ENCODE peak calls at places on chromosomes 6 and 20, in nine cellular contexts. I is HepG2; J is CD8-positive, alpha-beta T cell; L is DND-41; M is IMR-90; A is heart right ventricle; U is OCI-LY7; S is PC-3; P is hepatocyte. W is an unnamed sample. For H3K4me1, the result is how much of the 10 kb centered on the place peaks cover.

GRCh38 chr20:58065508-58066361 is 162.7 kb downstream of the ANKRD60 start:
- DNase-seq in I (no peak), J (no peak), L (no peak), M (no peak), A (no peak), U (no peak), S (peak), P (no peak), W (no peak)

GRCh38 chr6:149560736-149561135 is 5.4 kb upstream of the GINM1 start:
- DNase-seq in I (no peak), J (no peak), L (peak), M (no peak), A (no peak), U (peak), S (peak), P (peak), W (peak)

GRCh38 chr20:2751347-2751867 is 49.0 kb downstream of the CPXM1 start:
- DNase-seq in I (peak), J (no peak), L (no peak), M (no peak), A (no peak), U (no peak), S (peak), P (no peak), W (no peak)

GRCh38 chr20:62913043-62913630 is 13.2 kb downstream of the DIDO1 start:
- DNase-seq in I (no peak), J (no peak), L (no peak), M (no peak), A (no peak), U (no peak), S (no peak), P (no peak), W (no peak)

GRCh38 chr6:82735790-82736189 is 329.9 kb downstream of the UBE3D start:
- DNase-seq in I (no peak), J (no peak), L (no peak), M (no peak), A (no peak), U (no peak), S (no peak), P (no peak), W (no peak)

GRCh38 chr6:31354788-31355539 is 2.0 kb downstream of the HLA-B start:
- DNase-seq in I (no peak), J (no peak), L (no peak), M (no peak), A (no peak), U (no peak), S (no peak), P (no peak), W (no peak)

GRCh38 chr6:2498224-2498623 is 252.5 kb downstream of the MYLK4 start:
- DNase-seq in I (no peak), J (no peak), L (no peak), M (no peak), A (no peak), U (no peak), S (peak), P (no peak), W (no peak)

GRCh38 chr20:22949710-22950109 is 85.4 kb upstream of the SSTR4 start:
- DNase-seq in I (no peak), J (no peak), L (peak), M (no peak), A (no peak), U (no peak), S (peak), P (no peak), W (no peak)

GRCh38 chr6:118665011-118665410 is 13.6 kb upstream of the CEP85L start:
- DNase-seq in I (no peak), J (no peak), L (no peak), M (no peak), A (no peak), U (no peak), S (peak), P (no peak), W (no peak)

GRCh38 chr6:34472425-34472824 is 6.5 kb downstream of the PACSIN1 start:
- DNase-seq in I (no peak), J (no peak), L (no peak), M (no peak), A (no peak), U (no peak), S (no peak), P (no peak), W (no peak)

GRCh38 chr6:108598316-108598863 is 37.7 kb downstream of the FOXO3 start:
- DNase-seq in I (no peak), J (no peak), L (no peak), M (peak), A (no peak), U (peak), S (no peak), P (peak), W (no peak)

GRCh38 chr6:63897952-63898351 is 262.4 kb downstream of the PHF3 start:
- DNase-seq in I (no peak), J (no peak), L (no peak), M (peak), A (peak), U (no peak), S (no peak), P (no peak), W (no peak)

GRCh38 chr20:62400021-62400420 is 7.1 kb downstream of the CABLES2 start:
- DNase-seq in I (no peak), J (no peak), L (no peak), M (no peak), A (no peak), U (no peak), S (no peak), P (no peak), W (peak)

GRCh38 chr6:137259349-137259748 is 40.2 kb upstream of the IFNGR1 start:
- DNase-seq in I (peak), J (no peak), L (no peak), M (peak), A (no peak), U (no peak), S (peak), P (no peak), W (no peak)

GRCh38 chr6:41655706-41656668 is 17.7 kb downstream of the MDFI start:
- DNase-seq in I (no peak), J (no peak), L (no peak), M (peak), A (no peak), U (no peak), S (no peak), P (peak), W (no peak)

GRCh38 chr6:56328366-56328765 is 81.0 kb upstream of the COL21A1 start:
- DNase-seq in I (no peak), J (no peak), L (no peak), M (no peak), A (no peak), U (no peak), S (no peak), P (no peak), W (no peak)

GRCh38 chr6:24306038-24306437 is 51.8 kb downstream of the DCDC2 start:
- DNase-seq in I (no peak), J (no peak), L (no peak), M (no peak), A (no peak), U (no peak), S (no peak), P (no peak), W (no peak)

GRCh38 chr20:54680872-54681297 is 205.5 kb downstream of the DOK5 start:
- DNase-seq in I (peak), J (no peak), L (peak), M (peak), A (no peak), U (peak), S (peak), P (peak), W (peak)

GRCh38 chr6:148598690-148599089 is 148.1 kb upstream of the UST start:
- DNase-seq in I (no peak), J (no peak), L (no peak), M (no peak), A (no peak), U (no peak), S (no peak), P (no peak), W (no peak)

GRCh38 chr20:53949319-53949839 is 121.0 kb downstream of the BCAS1 start:
- DNase-seq in I (no peak), J (peak), L (peak), M (peak), A (peak), U (no peak), S (peak), P (no peak), W (no peak)

GRCh38 chr20:53692465-53693067 is 98.9 kb upstream of the ZNF217 start:
- DNase-seq in I (no peak), J (no peak), L (no peak), M (peak), A (peak), U (no peak), S (peak), P (no peak), W (no peak)

GRCh38 chr6:7673063-7673536 is 52.8 kb upstream of the BMP6 start:
- DNase-seq in I (no peak), J (no peak), L (no peak), M (peak), A (peak), U (no peak), S (peak), P (peak), W (no peak)

GRCh38 chr20:38201356-38201755 is 36.3 kb upstream of the TGM2 start:
- DNase-seq in I (no peak), J (no peak), L (no peak), M (peak), A (no peak), U (no peak), S (peak), P (no peak), W (peak)

GRCh38 chr6:33008944-33009861 is at the start of gene HLA-DOA:
- DNase-seq in I (no peak), J (peak), L (peak), M (peak), A (no peak), U (peak), S (no peak), P (peak), W (no peak)

GRCh38 chr6:26125015-26125690 is 37.9 kb downstream of the HFE start:
- DNase-seq in I (no peak), J (no peak), L (peak), M (no peak), A (no peak), U (peak), S (peak), P (no peak), W (peak)

GRCh38 chr6:134429861-134430380 is 112.0 kb upstream of the SGK1 start:
- DNase-seq in I (no peak), J (no peak), L (no peak), M (no peak), A (no peak), U (no peak), S (no peak), P (no peak), W (no peak)

GRCh38 chr6:166330612-166331011 is 11.7 kb downstream of the SFT2D1 start:
- DNase-seq in I (peak), J (no peak), L (no peak), M (peak), A (peak), U (no peak), S (no peak), P (peak), W (peak)

GRCh38 chr20:25285091-25285647 is 37.3 kb downstream of the PYGB start:
- DNase-seq in I (no peak), J (no peak), L (no peak), M (no peak), A (no peak), U (no peak), S (no peak), P (no peak), W (peak)

GRCh38 chr6:55379486-55379885 is 52.2 kb downstream of the GFRAL start:
- DNase-seq in I (no peak), J (no peak), L (no peak), M (peak), A (no peak), U (no peak), S (no peak), P (no peak), W (no peak)

GRCh38 chr6:1242021-1242420 is 69.9 kb upstream of the FOXQ1 start:
- DNase-seq in I (no peak), J (no peak), L (no peak), M (no peak), A (no peak), U (no peak), S (no peak), P (no peak), W (no peak)

GRCh38 chr20:52924411-52925271 is 47.5 kb upstream of the TSHZ2 start:
- DNase-seq in I (peak), J (no peak), L (no peak), M (no peak), A (no peak), U (no peak), S (no peak), P (no peak), W (no peak)

GRCh38 chr20:52405417-52405816 is 213.8 kb upstream of the ZFP64 start:
- DNase-seq in I (no peak), J (no peak), L (no peak), M (no peak), A (no peak), U (no peak), S (peak), P (no peak), W (no peak)

GRCh38 chr6:33610779-33611421 is 10.2 kb upstream of the ITPR3 start:
- DNase-seq in I (peak), J (no peak), L (no peak), M (no peak), A (no peak), U (no peak), S (no peak), P (no peak), W (no peak)

GRCh38 chr6:119308994-119309657 is 40.4 kb downstream of the MAN1A1 start:
- DNase-seq in I (peak), J (no peak), L (no peak), M (no peak), A (no peak), U (no peak), S (no peak), P (no peak), W (no peak)

GRCh38 chr20:49483018-49483705 is 694 bp upstream of the KCNB1 start:
- DNase-seq in I (no peak), J (no peak), L (no peak), M (no peak), A (no peak), U (no peak), S (no peak), P (peak), W (no peak)

GRCh38 chr20:49484180-49485140 is 2.0 kb upstream of the KCNB1 start:
- DNase-seq in I (peak), J (peak), L (no peak), M (peak), A (peak), U (no peak), S (peak), P (peak), W (peak)

GRCh38 chr20:49482621-49483017 is at the start of gene KCNB1:
- DNase-seq in I (peak), J (peak), L (peak), M (peak), A (peak), U (peak), S (peak), P (peak), W (no peak)

GRCh38 chr20:49482173-49482572 is 295 bp downstream of the KCNB1 start:
- DNase-seq in I (no peak), J (no peak), L (no peak), M (no peak), A (peak), U (no peak), S (no peak), P (no peak), W (no peak)

GRCh38 chr20:49483706-49484101 is 1.2 kb upstream of the KCNB1 start:
- DNase-seq in I (no peak), J (no peak), L (no peak), M (no peak), A (no peak), U (no peak), S (no peak), P (peak), W (peak)
- H3K4me3 ChIP-seq in I (peak), J (no peak), L (no peak), M (no peak), A (peak), U (no peak), S (peak), P (no peak), W (peak)

GRCh38 chr20:48012401-48012974 is 227.2 kb upstream of the SULF2 start:
- DNase-seq in I (peak), J (no peak), L (no peak), M (peak), A (no peak), U (peak), S (peak), P (peak), W (peak)
- TF ChIP-seq CTCF in I (peak), J (no peak), L (peak), M (no peak), A (no peak), U (peak), S (peak), P (peak), W (peak)

GRCh38 chr6:138503881-138504680 is 4.8 kb upstream of the NHSL1 start:
- DNase-seq in I (peak), J (no peak), L (no peak), M (no peak), A (no peak), U (no peak), S (no peak), P (peak), W (no peak)
- H3K4me1 ChIP-seq in I (half or more), J (under half), L (under half), M (under half), A (under half), U (under half), S (under half), P (half or more), W (under half)

GRCh38 chr6:88493717-88494116 is 327.6 kb upstream of the CNR1 start:
- DNase-seq in I (no peak), J (no peak), L (no peak), M (no peak), A (no peak), U (no peak), S (no peak), P (no peak), W (no peak)
- H3K4me3 ChIP-seq in I (no peak), J (no peak), L (no peak), M (no peak), A (no peak), U (no peak), S (no peak), P (no peak), W (no peak)

GRCh38 chr20:36666181-36666740 is 20.3 kb upstream of the SLA2 start:
- DNase-seq in I (peak), J (no peak), L (no peak), M (peak), A (no peak), U (peak), S (peak), P (no peak), W (no peak)
- TF ChIP-seq CTCF in I (peak), J (no peak), L (peak), M (peak), A (no peak), U (peak), S (no peak), P (peak), W (peak)

DNA sequence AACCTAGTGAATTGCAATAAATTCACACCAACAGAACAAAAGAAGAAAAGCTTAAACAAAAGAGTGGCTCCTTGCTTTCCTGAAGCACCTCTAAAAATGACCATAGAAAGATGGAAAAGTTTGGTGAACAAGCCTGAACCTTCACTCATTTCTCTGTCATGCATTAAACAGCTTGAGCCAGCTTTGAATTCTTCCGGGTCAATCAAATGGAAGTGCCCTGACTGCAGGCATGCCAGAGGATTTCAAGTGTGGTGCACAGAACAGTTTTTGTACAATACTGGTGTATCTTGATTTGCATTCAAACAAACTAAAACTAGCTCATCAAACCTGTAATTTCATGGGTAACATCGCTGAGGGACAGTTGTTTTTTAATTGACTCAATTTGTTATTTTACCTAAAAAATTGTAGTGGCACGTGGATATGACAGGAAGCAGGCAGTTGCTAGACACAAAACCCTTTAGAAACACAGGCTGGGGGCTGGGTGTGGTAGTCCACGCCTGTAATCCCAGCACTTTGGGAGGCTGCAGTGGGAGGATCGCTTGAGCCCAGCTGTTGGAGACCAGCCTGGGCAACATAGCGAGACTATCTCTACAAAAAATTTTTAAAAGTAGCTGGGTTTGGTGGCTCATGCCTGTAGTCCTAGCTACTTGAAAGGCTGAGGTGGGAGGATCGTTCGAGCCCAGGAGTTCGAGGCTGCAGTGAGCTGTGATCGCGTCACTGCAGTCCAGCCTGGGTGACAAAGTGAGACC is 9.1 kb downstream of the CASS4 start:
- DNase-seq in I (no peak), J (no peak), L (no peak), M (no peak), A (no peak), U (no peak), S (no peak), P (no peak), W (no peak)
- H3K4me1 ChIP-seq in I (half or more), J (half or more), L (under half), M (under half), A (under half), U (under half), S (under half), P (under half), W (under half)

DNA sequence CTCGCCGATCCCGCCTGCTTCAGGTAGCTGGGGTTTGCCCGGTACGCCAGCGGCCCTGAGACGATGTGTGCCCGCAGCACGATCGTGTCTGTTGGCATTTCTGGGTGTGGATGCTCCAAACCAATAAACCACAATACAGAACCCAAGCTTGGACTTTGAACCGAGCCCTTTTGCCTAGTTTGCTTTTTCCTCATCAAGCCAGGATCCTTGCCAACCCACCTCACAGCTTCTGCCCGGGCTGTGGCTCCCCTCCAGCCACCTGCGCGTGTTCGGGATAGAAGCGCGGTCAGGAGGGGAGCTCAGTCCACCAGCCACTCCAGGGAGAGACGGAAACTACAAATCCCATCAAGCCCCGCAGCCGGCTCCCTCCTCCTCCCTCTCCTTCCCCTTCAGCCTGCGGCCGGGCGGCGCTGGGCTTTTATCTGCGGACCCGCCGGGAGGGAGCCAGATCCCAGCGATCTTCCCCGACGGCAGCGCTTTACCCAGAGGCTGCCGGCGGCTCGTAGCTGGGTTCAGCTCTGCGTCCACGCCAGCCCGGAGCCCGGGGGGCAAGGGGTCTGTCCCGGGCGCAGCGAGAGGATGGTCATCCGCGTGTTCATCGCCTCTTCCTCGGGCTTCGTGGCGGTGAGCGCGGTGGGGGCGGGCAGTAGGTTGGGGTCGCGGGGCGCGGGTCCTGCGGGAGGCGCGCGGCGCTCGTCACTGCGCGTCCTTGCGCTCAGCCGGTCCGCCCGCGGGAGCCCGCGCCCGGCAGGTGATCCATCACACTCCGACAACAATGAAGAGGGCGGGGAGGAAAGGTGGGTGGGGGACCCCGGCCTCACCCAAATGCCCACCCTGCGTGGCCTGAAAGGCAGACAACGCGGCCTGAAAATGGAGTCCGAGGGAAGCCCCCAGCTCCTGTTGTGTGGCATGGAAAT is at the start of gene SH3BGRL2:
- DNase-seq in I (peak), J (no peak), L (no peak), M (peak), A (peak), U (no peak), S (peak), P (peak), W (peak)
- H3K4me3 ChIP-seq in I (peak), J (peak), L (no peak), M (peak), A (peak), U (no peak), S (peak), P (peak), W (peak)